ENCODE peak calls at places on chromosomes 4 and X, in four cellular contexts. One of them, this sample, is unnamed.

GRCh38 chr4:159946983-159947645 is 844.2 kb downstream of the RAPGEF2 start:
- DNase-seq in GM03348: peak
- DNase-seq in GM23338: peak
- DNase-seq in NAMALWA: peak
- DNase-seq in this sample: peak

GRCh38 chrX:68989865-68990606 is 161.2 kb downstream of the EFNB1 start:
- DNase-seq in GM03348: peak
- DNase-seq in NAMALWA: no peak
- DNase-seq in GM23338: peak
- DNase-seq in this sample: peak

GRCh38 chr4:133741766-133742165 is 459.8 kb downstream of the PABPC4L start:
- DNase-seq in NAMALWA: no peak
- DNase-seq in GM23338: no peak
- DNase-seq in GM03348: no peak
- DNase-seq in this sample: no peak

GRCh38 chr4:74042681-74043080 is 4.2 kb upstream of the CXCL3 start:
- DNase-seq in NAMALWA: no peak
- DNase-seq in GM23338: peak
- DNase-seq in GM03348: no peak
- DNase-seq in this sample: no peak

GRCh38 chrX:68985135-68985725 is 156.4 kb downstream of the EFNB1 start:
- DNase-seq in GM23338: peak
- DNase-seq in GM03348: no peak
- DNase-seq in NAMALWA: no peak
- DNase-seq in this sample: no peak

GRCh38 chr4:20528508-20528907 is 171.8 kb upstream of the PACRGL start:
- DNase-seq in GM23338: no peak
- DNase-seq in NAMALWA: no peak
- DNase-seq in GM03348: peak
- DNase-seq in this sample: peak

GRCh38 chrX:110944323-110944761 is 148.7 kb upstream of the CHRDL1 start:
- DNase-seq in GM03348: peak
- DNase-seq in NAMALWA: no peak
- DNase-seq in GM23338: peak
- DNase-seq in this sample: peak

GRCh38 chrX:103941201-103941975 is 21.0 kb upstream of the TMSB15B start:
- DNase-seq in GM23338: peak
- DNase-seq in GM03348: peak
- DNase-seq in NAMALWA: peak
- DNase-seq in this sample: peak

GRCh38 chr4:112083587-112084347 is 61.5 kb upstream of the FAM241A start:
- DNase-seq in GM03348: no peak
- DNase-seq in NAMALWA: no peak
- DNase-seq in GM23338: no peak
- DNase-seq in this sample: peak

GRCh38 chrX:55119712-55120111 is 30.9 kb downstream of the PAGE2 start:
- DNase-seq in GM23338: no peak
- DNase-seq in NAMALWA: no peak
- DNase-seq in GM03348: no peak
- DNase-seq in this sample: no peak

GRCh38 chr4:13597604-13598003 is 29.9 kb downstream of the BOD1L1 start:
- DNase-seq in GM23338: no peak
- DNase-seq in NAMALWA: no peak
- DNase-seq in GM03348: peak
- DNase-seq in this sample: no peak

GRCh38 chr4:114019276-114019971 is 40.0 kb upstream of the ARSJ start:
- DNase-seq in GM03348: no peak
- DNase-seq in GM23338: no peak
- DNase-seq in NAMALWA: no peak
- DNase-seq in this sample: no peak

GRCh38 chr4:85393201-85393600 is 81.7 kb upstream of the ARHGAP24 start:
- DNase-seq in NAMALWA: peak
- DNase-seq in GM03348: no peak
- DNase-seq in GM23338: no peak
- DNase-seq in this sample: no peak

GRCh38 chr4:93066746-93067145 is 761.8 kb upstream of the ATOH1 start:
- DNase-seq in GM03348: no peak
- DNase-seq in GM23338: no peak
- DNase-seq in NAMALWA: no peak
- DNase-seq in this sample: peak

GRCh38 chr4:164888096-164888495 is 11.1 kb downstream of the APELA start:
- DNase-seq in GM03348: no peak
- DNase-seq in NAMALWA: no peak
- DNase-seq in GM23338: no peak
- DNase-seq in this sample: no peak

GRCh38 chr4:147103403-147103946 is 157.8 kb upstream of the TTC29 start:
- DNase-seq in NAMALWA: no peak
- DNase-seq in GM03348: peak
- DNase-seq in GM23338: no peak
- DNase-seq in this sample: peak

GRCh38 chr4:89765966-89766365 is 71.0 kb downstream of the SNCA start:
- DNase-seq in NAMALWA: no peak
- DNase-seq in GM03348: peak
- DNase-seq in GM23338: no peak
- DNase-seq in this sample: peak

GRCh38 chrX:103170216-103170615 is 44.7 kb upstream of the BEX4 start:
- DNase-seq in GM23338: no peak
- DNase-seq in GM03348: peak
- DNase-seq in NAMALWA: no peak
- DNase-seq in this sample: peak

GRCh38 chrX:39728025-39728424 is 369.7 kb downstream of the BCOR start:
- DNase-seq in GM03348: peak
- DNase-seq in GM23338: no peak
- DNase-seq in NAMALWA: no peak
- DNase-seq in this sample: no peak

GRCh38 chrX:96389314-96390048 is 295.2 kb upstream of the DIAPH2 start:
- DNase-seq in GM03348: no peak
- DNase-seq in GM23338: no peak
- DNase-seq in NAMALWA: no peak
- DNase-seq in this sample: peak

GRCh38 chr4:9996319-9997110 is 24.8 kb downstream of the SLC2A9 start:
- DNase-seq in GM03348: no peak
- DNase-seq in GM23338: no peak
- DNase-seq in NAMALWA: no peak
- DNase-seq in this sample: no peak

GRCh38 chrX:53656845-53657244 is 29.7 kb downstream of the HUWE1 start:
- DNase-seq in GM23338: no peak
- DNase-seq in GM03348: no peak
- DNase-seq in NAMALWA: no peak
- DNase-seq in this sample: no peak

This sample was measured in foreskin fibroblast.